ENCODE peak calls at places on chromosomes 3 and 15, in seven cellular contexts. V, K, U, I, Y, T and X are unnamed samples.

GRCh38 chr15:98599911-98600685 is 48.2 kb upstream of the IGF1R start:
- DNase-seq in V (peak), K (peak), U (peak), I (no peak), Y (peak), T (peak), X (peak)

GRCh38 chr3:152508705-152509104 is 240.0 kb downstream of the MBNL1 start:
- DNase-seq in V (peak), K (peak), U (peak), I (no peak), Y (no peak), T (no peak), X (no peak)

GRCh38 chr15:45454825-45455224 is 67.7 kb downstream of the SLC30A4 start:
- DNase-seq in V (peak), K (peak), U (peak), I (peak), Y (peak), T (peak), X (peak)

GRCh38 chr15:68599560-68600071 is 20.8 kb downstream of the CORO2B start:
- DNase-seq in V (no peak), K (no peak), U (peak), I (no peak), Y (peak), T (no peak), X (no peak)

GRCh38 chr15:41933771-41934170 is 38.6 kb downstream of the EHD4 start:
- DNase-seq in V (peak), K (peak), U (no peak), I (no peak), Y (no peak), T (no peak), X (peak)

GRCh38 chr15:62739507-62739906 is 303.0 kb upstream of the TPM1 start:
- DNase-seq in V (peak), K (no peak), U (peak), I (no peak), Y (peak), T (no peak), X (no peak)

GRCh38 chr3:36840453-36840921 is 76.1 kb upstream of the DCLK3 start:
- DNase-seq in V (no peak), K (no peak), U (no peak), I (peak), Y (no peak), T (no peak), X (no peak)

GRCh38 chr3:95343767-95344166 is 1280.9 kb downstream of the NSUN3 start:
- DNase-seq in V (no peak), K (no peak), U (no peak), I (no peak), Y (no peak), T (no peak), X (no peak)

GRCh38 chr15:42679285-42680141 is 57.4 kb downstream of the CDAN1 start:
- DNase-seq in V (peak), K (peak), U (no peak), I (no peak), Y (no peak), T (no peak), X (no peak)

GRCh38 chr15:60555291-60555690 is 76.3 kb upstream of the ICE2 start:
- DNase-seq in V (no peak), K (no peak), U (no peak), I (no peak), Y (no peak), T (no peak), X (no peak)

GRCh38 chr15:34493001-34493400 is 55.4 kb upstream of the GOLGA8A start:
- DNase-seq in V (no peak), K (no peak), U (no peak), I (no peak), Y (no peak), T (no peak), X (no peak)

GRCh38 chr15:42198516-42198915 is 9.6 kb downstream of the VPS39 start:
- DNase-seq in V (no peak), K (no peak), U (no peak), I (no peak), Y (no peak), T (no peak), X (no peak)

GRCh38 chr3:184368804-184369183 is 7.3 kb downstream of the POLR2H start:
- DNase-seq in V (no peak), K (no peak), U (peak), I (no peak), Y (peak), T (peak), X (no peak)

GRCh38 chr15:81779181-81779580 is 266.6 kb downstream of the MEX3B start:
- DNase-seq in V (no peak), K (no peak), U (no peak), I (no peak), Y (no peak), T (no peak), X (no peak)

GRCh38 chr3:54271118-54271517 is 148.8 kb downstream of the CACNA2D3 start:
- DNase-seq in V (no peak), K (no peak), U (no peak), I (no peak), Y (no peak), T (no peak), X (no peak)

GRCh38 chr15:52397118-52397517 is 101.5 kb upstream of the MYO5C start:
- DNase-seq in V (no peak), K (no peak), U (no peak), I (peak), Y (no peak), T (no peak), X (no peak)

GRCh38 chr15:95429345-95429744 is 901.2 kb upstream of the NR2F2 start:
- DNase-seq in V (no peak), K (no peak), U (no peak), I (no peak), Y (no peak), T (no peak), X (no peak)

GRCh38 chr3:125107861-125108567 is 52.2 kb upstream of the HEG1 start:
- DNase-seq in V (peak), K (no peak), U (peak), I (no peak), Y (peak), T (no peak), X (no peak)

GRCh38 chr3:8441969-8442559 is 59.6 kb upstream of the LMCD1 start:
- DNase-seq in V (peak), K (peak), U (peak), I (no peak), Y (peak), T (no peak), X (no peak)

GRCh38 chr3:39000008-39000450 is 51.7 kb downstream of the SCN11A start:
- DNase-seq in V (peak), K (peak), U (peak), I (no peak), Y (peak), T (no peak), X (no peak)

GRCh38 chr3:120168038-120168437 is 73.8 kb upstream of the GSK3B start:
- DNase-seq in V (no peak), K (no peak), U (no peak), I (no peak), Y (no peak), T (no peak), X (no peak)

GRCh38 chr15:72227192-72227586 is 3.8 kb downstream of the PKM start:
- DNase-seq in V (peak), K (peak), U (peak), I (no peak), Y (peak), T (no peak), X (no peak)

GRCh38 chr15:71444866-71445590 is 329.8 kb downstream of the THSD4 start:
- DNase-seq in V (peak), K (no peak), U (no peak), I (no peak), Y (peak), T (no peak), X (no peak)

GRCh38 chr15:92277776-92278175 is 115.9 kb upstream of the ST8SIA2 start:
- DNase-seq in V (peak), K (peak), U (no peak), I (no peak), Y (no peak), T (no peak), X (no peak)

GRCh38 chr3:38120690-38121450 is 16.1 kb downstream of the ACAA1 start:
- DNase-seq in V (no peak), K (no peak), U (no peak), I (no peak), Y (no peak), T (no peak), X (no peak)

GRCh38 chr3:133464573-133464972 is 64.7 kb downstream of the BFSP2 start:
- DNase-seq in V (peak), K (no peak), U (peak), I (no peak), Y (peak), T (no peak), X (no peak)

GRCh38 chr3:49171775-49172500 is 540 bp downstream of the KLHDC8B start:
- DNase-seq in V (no peak), K (no peak), U (no peak), I (no peak), Y (no peak), T (no peak), X (no peak)

GRCh38 chr3:43894176-43895049 is 203.7 kb downstream of the ABHD5 start:
- DNase-seq in V (peak), K (peak), U (peak), I (peak), Y (peak), T (peak), X (peak)

GRCh38 chr3:190747566-190747965 is 114.9 kb downstream of the GMNC start:
- DNase-seq in V (no peak), K (no peak), U (peak), I (no peak), Y (peak), T (no peak), X (no peak)

GRCh38 chr3:36305929-36306520 is 74.3 kb upstream of the STAC start:
- DNase-seq in V (peak), K (no peak), U (no peak), I (no peak), Y (peak), T (no peak), X (no peak)

GRCh38 chr3:69888040-69888945 is 111.2 kb upstream of the SAMMSON start:
- DNase-seq in V (no peak), K (no peak), U (no peak), I (no peak), Y (no peak), T (no peak), X (no peak)

GRCh38 chr15:77014137-77015081 is 19.5 kb downstream of the PSTPIP1 start:
- DNase-seq in V (no peak), K (no peak), U (no peak), I (peak), Y (no peak), T (peak), X (no peak)

GRCh38 chr15:78024141-78024567 is 53.4 kb downstream of the TBC1D2B start:
- DNase-seq in V (no peak), K (no peak), U (peak), I (peak), Y (no peak), T (peak), X (peak)

GRCh38 chr3:150286390-150287147 is 121.5 kb upstream of the TSC22D2 start:
- DNase-seq in V (peak), K (peak), U (peak), I (no peak), Y (peak), T (no peak), X (peak)

DNA sequence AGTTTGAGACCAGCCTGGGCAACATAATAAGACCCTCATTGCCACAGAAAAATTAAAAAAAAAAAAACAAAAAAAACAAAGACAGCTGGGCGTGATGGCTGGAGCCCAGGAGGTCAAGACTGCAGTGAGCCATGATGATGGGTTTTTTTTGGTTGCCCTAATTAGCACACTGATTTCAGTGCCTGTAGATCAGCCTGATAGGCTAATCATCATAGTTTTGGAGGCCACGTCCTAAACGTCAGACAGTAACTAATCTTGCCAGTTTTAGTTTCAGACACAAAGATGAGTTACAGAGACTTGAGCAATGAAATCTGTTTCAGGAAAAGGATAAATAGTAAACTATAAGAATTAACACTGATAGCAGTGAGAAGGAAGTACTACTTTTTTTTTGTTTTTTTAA is 55.4 kb downstream of the LRCH3 start:
- DNase-seq in V (no peak), K (no peak), U (no peak), I (no peak), Y (no peak), T (no peak), X (no peak)
- H3K27ac ChIP-seq in V (no peak), K (peak), U (no peak), I (no peak), Y (no peak), T (no peak), X (no peak)

GRCh38 chr3:53150247-53151085 is 10.5 kb upstream of the PRKCD start:
- DNase-seq in V (peak), K (peak), U (peak), I (peak), Y (no peak), T (no peak), X (peak)
- H3K27ac ChIP-seq in V (no peak), K (peak), U (no peak), I (no peak), Y (no peak), T (peak), X (peak)

GRCh38 chr15:69679623-69680228 is 227.1 kb downstream of the RPLP1 start:
- DNase-seq in V (no peak), K (no peak), U (no peak), I (no peak), Y (no peak), T (no peak), X (no peak)
- H3K27ac ChIP-seq in V (no peak), K (no peak), U (no peak), I (no peak), Y (no peak), T (no peak), X (no peak)

GRCh38 chr3:24137354-24137753 is 192.3 kb downstream of the NR1D2 start:
- DNase-seq in V (no peak), K (peak), U (no peak), I (no peak), Y (no peak), T (no peak), X (no peak)
- H3K27ac ChIP-seq in V (no peak), K (no peak), U (no peak), I (no peak), Y (no peak), T (no peak), X (no peak)

GRCh38 chr3:47399531-47400270 is 18.9 kb downstream of the PTPN23 start:
- DNase-seq in V (no peak), K (no peak), U (no peak), I (no peak), Y (no peak), T (no peak), X (no peak)
- H3K27ac ChIP-seq in V (no peak), K (no peak), U (no peak), I (no peak), Y (no peak), T (no peak), X (no peak)

GRCh38 chr3:146160964-146161724 is at the start of gene PLOD2:
- DNase-seq in V (peak), K (peak), U (peak), I (peak), Y (peak), T (peak), X (peak)
- H3K27ac ChIP-seq in V (peak), K (peak), U (peak), I (peak), Y (peak), T (peak), X (peak)

GRCh38 chr15:74011610-74012009 is 17.1 kb downstream of the PML start:
- DNase-seq in V (no peak), K (no peak), U (peak), I (no peak), Y (peak), T (no peak), X (no peak)

GRCh38 chr15:74013374-74013893 is 18.9 kb downstream of the PML start:
- DNase-seq in V (no peak), K (no peak), U (no peak), I (no peak), Y (no peak), T (no peak), X (no peak)

GRCh38 chr15:74008901-74009300 is 14.4 kb downstream of the PML start:
- DNase-seq in V (no peak), K (no peak), U (no peak), I (no peak), Y (no peak), T (no peak), X (no peak)

GRCh38 chr15:74007820-74008371 is 13.4 kb downstream of the PML start:
- DNase-seq in V (no peak), K (no peak), U (no peak), I (no peak), Y (no peak), T (no peak), X (no peak)

DNA sequence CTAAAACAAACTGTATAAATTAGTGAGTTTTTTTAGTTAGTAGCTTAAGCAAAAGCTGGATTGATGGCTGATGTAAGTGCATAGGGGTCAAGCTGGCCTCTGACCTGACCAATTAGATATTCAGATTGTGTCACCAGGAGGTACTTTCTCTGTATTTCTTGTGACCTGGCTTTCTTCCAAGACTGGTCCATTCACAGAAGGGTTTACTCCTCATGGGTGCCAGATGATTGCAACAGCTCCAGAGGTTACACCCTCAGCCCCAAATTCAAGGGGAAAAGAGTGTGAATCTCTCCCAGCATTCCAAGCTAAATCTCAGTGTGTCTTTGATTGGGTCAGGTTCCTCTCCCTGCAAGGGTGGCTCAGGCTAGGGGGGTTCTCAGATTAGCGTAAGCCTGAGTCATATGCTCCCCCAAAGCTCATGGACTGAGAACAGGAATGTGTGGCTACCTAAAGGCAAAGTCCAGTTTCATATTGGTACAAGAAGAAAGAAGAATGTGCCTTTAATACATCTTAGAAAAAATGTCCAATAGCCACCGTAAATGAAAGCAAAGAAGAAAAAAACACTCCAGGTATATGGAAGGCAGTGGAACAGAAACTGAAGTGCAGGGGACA is 16.5 kb downstream of the PML start:
- DNase-seq in V (peak), K (peak), U (peak), I (no peak), Y (no peak), T (no peak), X (no peak)
- H3K27ac ChIP-seq in V (no peak), K (peak), U (no peak), I (peak), Y (no peak), T (peak), X (no peak)

GRCh38 chr3:66047321-66048050 is 8.8 kb upstream of the MAGI1 start:
- DNase-seq in V (peak), K (peak), U (peak), I (no peak), Y (peak), T (no peak), X (no peak)
- H3K27ac ChIP-seq in V (no peak), K (no peak), U (peak), I (no peak), Y (peak), T (no peak), X (peak)